ENCODE peak calls at places on chromosomes 5 and 9, in nine cellular contexts. Z is CD8-positive, alpha-beta T cell; C is Panc1; X is AG04450; R is heart right ventricle; S is GM23338; N is pancreas; Y is body of pancreas; W is IMR-90. J is an unnamed sample.
A peak's percentile ranks its signal among the peaks of the same experiment; 100 is the strongest.

GRCh38 chr5:14112998-14113652 is 30.0 kb upstream of the TRIO start:
- DNase-seq in X (no peak), W (no peak), Y (no peak), C (no peak), R (peak; percentile 64), Z (no peak), S (no peak), N (no peak), J (no peak)

GRCh38 chr5:83387041-83387440 is 84.5 kb upstream of the VCAN start:
- DNase-seq in Z (no peak), X (no peak), Y (no peak), S (no peak), N (no peak), R (no peak), C (no peak), W (peak; percentile 11), J (no peak)

GRCh38 chr5:37774912-37775483 is 64.8 kb downstream of the GDNF start:
- DNase-seq in Z (no peak), X (no peak), R (no peak), W (peak; percentile 31), C (no peak), Y (no peak), N (no peak), S (peak; percentile 76), J (no peak)

GRCh38 chr5:153539983-153540382 is 49.5 kb downstream of the GRIA1 start:
- DNase-seq in S (no peak), R (no peak), X (no peak), Y (no peak), C (no peak), Z (no peak), N (no peak), W (no peak), J (no peak)

GRCh38 chr9:124280176-124280691 is 22.5 kb downstream of the NEK6 start:
- DNase-seq in Z (no peak), X (no peak), C (no peak), S (no peak), Y (no peak), W (peak; percentile 91), N (no peak), R (peak; percentile 71), J (peak; percentile 96)

GRCh38 chr9:134630393-134630790 is 11.2 kb upstream of the COL5A1 start:
- DNase-seq in W (no peak), Y (no peak), N (no peak), R (no peak), C (no peak), Z (no peak), S (no peak), X (no peak), J (no peak)

GRCh38 chr5:119554597-119554996 is 74.8 kb upstream of the FAM170A start:
- DNase-seq in W (no peak), X (no peak), C (no peak), R (no peak), N (no peak), Z (no peak), Y (no peak), S (no peak), J (no peak)

GRCh38 chr5:163306421-163306820 is 131.0 kb upstream of the CCNG1 start:
- DNase-seq in N (no peak), X (no peak), W (no peak), Y (no peak), C (no peak), R (no peak), Z (no peak), S (peak; percentile 62), J (no peak)

GRCh38 chr9:16291921-16292320 is 578.5 kb downstream of the BNC2 start:
- DNase-seq in X (no peak), Y (no peak), Z (no peak), N (no peak), W (no peak), C (no peak), S (no peak), R (no peak), J (no peak)

GRCh38 chr5:12017037-12017436 is 112.8 kb upstream of the CTNND2 start:
- DNase-seq in W (no peak), C (no peak), R (no peak), N (no peak), Z (no peak), S (no peak), X (no peak), Y (no peak), J (no peak)

GRCh38 chr9:77712533-77713130 is 64.5 kb upstream of the GNA14 start:
- DNase-seq in Z (no peak), N (no peak), C (no peak), W (peak; percentile 90), S (no peak), X (peak; percentile 64), R (no peak), Y (no peak), J (no peak)

GRCh38 chr9:19999491-20000057 is 210.7 kb upstream of the SLC24A2 start:
- DNase-seq in Y (no peak), C (peak; percentile 17), W (peak; percentile 87), R (no peak), X (no peak), Z (no peak), S (no peak), N (no peak), J (no peak)

GRCh38 chr9:91174772-91175171 is 186.9 kb downstream of the AUH start:
- DNase-seq in N (no peak), X (no peak), Z (no peak), R (no peak), S (no peak), W (no peak), Y (no peak), C (no peak), J (no peak)

GRCh38 chr5:106374956-106375355 is 1295.8 kb downstream of the EFNA5 start:
- DNase-seq in C (no peak), Y (no peak), R (no peak), N (no peak), Z (no peak), X (no peak), W (no peak), S (no peak), J (no peak)

GRCh38 chr5:177297922-177298321 is 5.6 kb downstream of the RAB24 start:
- DNase-seq in Y (no peak), N (no peak), R (no peak), Z (no peak), C (no peak), W (no peak), S (peak; percentile 53), X (no peak), J (no peak)

GRCh38 chr9:114304416-114305188 is 18.3 kb upstream of the ORM1 start:
- DNase-seq in W (no peak), X (no peak), Z (no peak), Y (no peak), C (no peak), R (no peak), S (no peak), N (peak; percentile 8), J (peak; percentile 56)

GRCh38 chr5:756865-757345 is 27.6 kb downstream of the ZDHHC11B start:
- DNase-seq in W (no peak), C (no peak), Y (peak; percentile 25), Z (no peak), S (no peak), X (no peak), R (peak; percentile 82), N (peak; percentile 21), J (no peak)

GRCh38 chr5:132072070-132072469 is 1.5 kb upstream of the CSF2 start:
- DNase-seq in W (no peak), C (no peak), S (no peak), Z (no peak), R (no peak), X (no peak), N (no peak), Y (no peak), J (no peak)

GRCh38 chr9:131657031-131657377 is 82.9 kb downstream of the RAPGEF1 start:
- DNase-seq in W (no peak), R (no peak), C (no peak), N (no peak), Z (peak; percentile 44), X (no peak), S (no peak), Y (no peak), J (no peak)
- H3K27ac ChIP-seq in W (peak overlapping the region; percentile 97), R (no peak overlapping the region), C (peak overlapping the region; percentile 95), N (no peak overlapping the region), Z (peak overlapping the region; percentile 16), X (peak overlapping the region; percentile 94), S (no peak overlapping the region), Y (peak overlapping the region; percentile 77), J (peak overlapping the region; percentile 61)

GRCh38 chr5:179668404-179668803 is 12.4 kb downstream of the CBY3 start:
- DNase-seq in N (no peak), X (no peak), W (peak; percentile 54), R (peak; percentile 14), C (no peak), S (peak; percentile 93), Z (peak; percentile 45), Y (peak; percentile 59), J (no peak)
- TF ChIP-seq CTCF in N (peak; percentile 15), X (peak; percentile 76), W (peak; percentile 99), R (peak; percentile 53), C (no peak), S (peak; percentile 100), Z (peak; percentile 49), Y (peak; percentile 81), J (peak; percentile 40)

GRCh38 chr5:91332267-91333044 is 50.7 kb downstream of the ARRDC3 start:
- DNase-seq in S (no peak), R (no peak), X (no peak), Z (no peak), C (peak; percentile 38), N (no peak), Y (no peak), W (peak; percentile 80), J (no peak)

GRCh38 chr5:91331705-91332104 is 51.4 kb downstream of the ARRDC3 start:
- DNase-seq in R (no peak), S (no peak), W (no peak), N (no peak), Z (no peak), C (no peak), X (no peak), Y (no peak), J (no peak)

GRCh38 chr5:91328743-91329142 is 54.4 kb downstream of the ARRDC3 start:
- DNase-seq in W (peak; percentile 55), S (no peak), X (peak; percentile 24), Z (no peak), R (no peak), N (no peak), C (no peak), Y (no peak), J (no peak)

GRCh38 chr5:91329273-91329672 is 53.8 kb downstream of the ARRDC3 start:
- DNase-seq in N (no peak), W (no peak), C (no peak), Y (no peak), S (no peak), X (no peak), R (no peak), Z (no peak), J (no peak)
- H3K27me3 ChIP-seq in N (no peaks in the 10 kb centered on the region), W (no peaks in the 10 kb centered on the region), C (no peaks in the 10 kb centered on the region), Y (no peaks in the 10 kb centered on the region), S (no peaks in the 10 kb centered on the region), X (no peaks in the 10 kb centered on the region), R (no peaks in the 10 kb centered on the region), Z (no peaks in the 10 kb centered on the region), J (no peaks in the 10 kb centered on the region)

DNA sequence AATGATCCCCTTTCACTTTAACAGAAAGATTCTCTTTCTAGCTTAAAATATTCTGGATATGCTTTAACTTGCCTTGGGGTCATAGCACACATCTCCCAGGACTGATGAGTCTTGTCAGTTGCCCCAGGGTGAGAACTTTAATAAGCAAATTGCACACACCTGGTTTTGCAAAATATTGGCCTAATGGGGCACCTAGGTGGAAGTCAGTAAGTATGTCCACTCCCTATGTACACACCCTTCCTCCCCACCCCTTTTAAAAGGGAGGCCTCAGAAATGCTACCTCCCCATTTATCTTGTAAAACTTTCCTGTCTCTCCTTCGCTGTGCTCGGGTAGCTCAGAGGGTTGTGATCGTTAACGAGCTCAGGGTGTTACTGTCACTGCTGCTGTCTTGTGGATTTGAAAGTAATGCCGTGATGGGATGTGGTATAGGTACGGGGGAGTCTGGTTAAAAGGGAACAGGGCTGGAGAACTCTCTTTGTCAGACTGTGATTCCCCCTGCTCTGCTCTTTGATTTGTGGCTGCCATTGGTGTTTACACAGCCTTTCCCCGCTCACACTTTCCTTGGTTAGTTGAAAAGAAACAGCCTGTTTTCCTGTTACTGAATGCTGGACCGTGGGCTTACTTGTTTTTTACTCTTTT is 26.1 kb downstream of the ZNF462 start:
- DNase-seq in Z (no peak), N (no peak), R (no peak), W (no peak), Y (no peak), C (no peak), S (peak; percentile 24), X (no peak), J (no peak)
- H3K27ac ChIP-seq in Z (no peak overlapping the region), N (no peak overlapping the region), R (no peak overlapping the region), W (no peak overlapping the region), Y (no peak overlapping the region), C (peak overlapping the region; percentile 91), S (peak overlapping the region; percentile 93), X (no peak overlapping the region), J (no peak overlapping the region)

J was measured in tibial artery.